ENCODE peak calls at places on chromosomes 1 and 21, in six cellular contexts. D, O, N, S, C and J are unnamed samples. For H3K4me1, the result is how much of the 10 kb centered on the place peaks cover.

GRCh38 chr1:53316742-53317650 is 10.9 kb downstream of the LRP8 start:
- DNase-seq in S (no peak), O (no peak), N (no peak), C (no peak), D (no peak), J (no peak)

GRCh38 chr1:64363616-64364015 is 106.3 kb upstream of the CACHD1 start:
- DNase-seq in S (no peak), O (no peak), D (no peak), C (no peak), N (no peak), J (no peak)

GRCh38 chr1:158035976-158036583 is 42.6 kb downstream of the KIRREL1 start:
- DNase-seq in S (peak), C (peak), N (peak), D (no peak), O (peak), J (no peak)

GRCh38 chr1:160419150-160419837 is 18.9 kb downstream of the VANGL2 start:
- DNase-seq in C (no peak), D (no peak), S (no peak), O (no peak), N (no peak), J (no peak)

GRCh38 chr1:66777846-66778245 is 23.2 kb downstream of the INSL5 start:
- DNase-seq in S (no peak), O (no peak), N (no peak), D (no peak), C (no peak), J (no peak)

GRCh38 chr1:197481101-197481500 is 213.0 kb downstream of the CRB1 start:
- DNase-seq in S (no peak), C (no peak), N (no peak), O (no peak), D (no peak), J (no peak)

GRCh38 chr1:234882898-234883297 is 245.7 kb downstream of the TOMM20 start:
- DNase-seq in C (no peak), S (no peak), O (peak), D (no peak), N (no peak), J (no peak)

GRCh38 chr1:51520700-51521248 is 1.7 kb upstream of the EPS15 start:
- DNase-seq in D (no peak), O (no peak), C (no peak), N (no peak), S (no peak), J (no peak)

GRCh38 chr1:37068897-37069296 is 34.6 kb upstream of the GRIK3 start:
- DNase-seq in D (no peak), S (no peak), C (no peak), N (no peak), O (no peak), J (no peak)

GRCh38 chr21:15850645-15851044 is 120.9 kb downstream of the USP25 start:
- DNase-seq in D (no peak), S (peak), C (no peak), N (no peak), O (no peak), J (no peak)

GRCh38 chr1:209590405-209590804 is 6.9 kb downstream of the CAMK1G start:
- DNase-seq in D (no peak), O (no peak), S (peak), C (peak), N (no peak), J (no peak)

DNA sequence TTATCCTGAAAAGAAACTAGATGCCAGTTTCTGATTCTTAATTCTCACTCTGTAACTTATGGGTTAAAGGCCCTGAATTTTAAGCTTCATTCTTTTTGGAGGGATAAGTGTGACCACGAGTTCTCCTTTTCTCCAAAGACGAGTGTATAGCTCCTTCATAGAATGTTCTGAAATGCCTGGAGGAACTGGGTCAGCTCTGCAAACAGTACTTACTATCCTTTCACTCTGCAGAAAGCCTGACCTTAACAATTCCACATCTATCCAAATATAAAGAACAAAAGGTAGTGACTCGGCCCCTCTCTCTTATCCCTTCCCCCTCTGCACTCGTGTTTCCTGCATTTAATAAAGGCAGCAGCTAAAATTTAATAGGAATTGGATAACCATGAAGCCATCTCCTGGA is 150.5 kb downstream of the LYPLAL1 start:
- DNase-seq in C (no peak), D (no peak), S (no peak), N (no peak), O (no peak), J (no peak)
- TF ChIP-seq POLR2A in C (no peak), D (no peak), S (no peak), N (no peak), O (no peak), J (no peak)

GRCh38 chr1:3052501-3052900 is 16.5 kb upstream of the PRDM16 start:
- DNase-seq in C (no peak), N (no peak), O (no peak), S (no peak), D (no peak), J (no peak)

GRCh38 chr1:3053366-3053980 is 15.5 kb upstream of the PRDM16 start:
- DNase-seq in O (no peak), C (no peak), S (no peak), N (no peak), D (no peak), J (no peak)

GRCh38 chr1:3054474-3054873 is 14.5 kb upstream of the PRDM16 start:
- DNase-seq in S (no peak), O (no peak), N (no peak), C (no peak), D (no peak), J (no peak)

GRCh38 chr1:3055051-3055450 is 14.0 kb upstream of the PRDM16 start:
- DNase-seq in O (no peak), C (no peak), N (no peak), D (no peak), S (no peak), J (no peak)

GRCh38 chr1:3053986-3054385 is 15.0 kb upstream of the PRDM16 start:
- DNase-seq in C (no peak), O (no peak), S (no peak), N (no peak), D (no peak), J (no peak)
- H3K4me3 ChIP-seq in C (no peak), O (no peak), S (no peak), N (no peak), D (no peak), J (no peak)

DNA sequence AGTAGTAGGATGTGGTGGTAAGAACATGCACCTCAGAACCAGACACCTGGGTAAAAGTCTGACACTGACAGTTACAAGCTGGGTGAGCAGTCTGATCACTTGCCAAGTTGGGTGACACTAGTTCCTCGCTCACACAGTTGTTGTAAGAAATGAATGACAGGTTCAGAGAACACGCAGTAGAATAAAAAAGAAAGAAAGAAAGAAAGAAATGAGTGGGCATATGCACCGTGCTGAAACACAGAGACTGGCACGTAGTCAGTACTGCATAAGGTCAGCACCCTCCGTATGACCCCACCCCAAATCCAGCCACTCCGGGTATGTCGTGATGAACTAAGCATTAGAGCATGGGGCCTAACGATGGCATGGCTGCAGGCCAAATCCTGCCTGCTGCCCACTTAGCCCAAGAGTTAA is 90.6 kb downstream of the GLUL start:
- DNase-seq in D (no peak), O (no peak), C (no peak), N (no peak), S (no peak), J (no peak)
- H3K4me1 ChIP-seq in D (under half), O (under half), C (under half), N (half or more), S (half or more), J (under half)

GRCh38 chr1:226409392-226409791 is 1.5 kb upstream of the PARP1 start:
- DNase-seq in N (no peak), C (no peak), S (no peak), D (no peak), O (no peak), J (no peak)

GRCh38 chr1:226406401-226406881 is 1.5 kb downstream of the PARP1 start:
- DNase-seq in D (no peak), S (peak), N (no peak), O (no peak), C (no peak), J (no peak)

GRCh38 chr1:226408285-226409184 is 642 bp upstream of the PARP1 start:
- DNase-seq in C (no peak), O (peak), N (no peak), S (no peak), D (no peak), J (no peak)

GRCh38 chr1:226407199-226407496 is 745 bp downstream of the PARP1 start:
- DNase-seq in D (no peak), C (no peak), N (no peak), O (no peak), S (no peak), J (no peak)

DNA sequence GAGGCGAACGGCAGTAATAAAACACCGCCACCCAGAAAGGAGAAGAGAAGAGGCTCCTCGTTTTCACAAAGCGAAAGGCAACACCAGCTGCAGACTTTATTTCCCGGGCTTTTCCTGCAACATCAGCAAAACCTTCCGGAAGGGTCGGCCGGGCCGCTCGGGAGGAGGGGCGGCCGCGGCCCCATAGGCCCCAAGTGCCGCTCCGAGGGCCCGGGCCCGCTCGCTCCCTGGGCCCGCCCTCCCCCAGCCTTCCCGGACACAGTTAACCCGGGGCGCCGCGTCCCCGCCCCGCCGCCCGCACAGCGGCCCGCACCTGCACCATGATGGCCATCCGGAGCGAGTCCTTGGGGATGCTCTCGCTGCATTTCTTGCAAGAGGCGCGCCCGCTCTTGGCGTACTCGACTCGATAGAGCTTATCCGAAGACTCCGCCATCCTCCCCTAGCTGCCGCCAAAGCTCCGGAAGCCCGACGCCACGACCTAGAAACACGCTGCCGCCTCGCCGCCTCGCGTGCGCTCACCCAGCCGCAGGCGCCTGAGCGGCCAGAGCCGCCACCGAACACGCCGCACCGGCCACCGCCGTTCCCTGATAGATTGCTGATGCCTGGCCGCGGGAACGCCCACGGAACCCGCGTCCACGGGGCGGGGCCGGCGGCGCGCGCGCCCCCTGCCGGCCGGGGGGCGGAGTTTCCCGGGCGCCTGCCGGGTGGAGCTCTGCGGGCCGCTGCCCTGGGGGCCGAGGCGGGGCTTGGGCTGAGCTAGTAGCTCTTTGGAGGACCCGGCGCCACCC is at the start of gene PARP1:
- DNase-seq in C (peak), N (peak), O (peak), S (peak), D (peak), J (no peak)
- TF ChIP-seq POLR2A in C (peak), N (peak), O (peak), S (peak), D (peak), J (peak)

DNA sequence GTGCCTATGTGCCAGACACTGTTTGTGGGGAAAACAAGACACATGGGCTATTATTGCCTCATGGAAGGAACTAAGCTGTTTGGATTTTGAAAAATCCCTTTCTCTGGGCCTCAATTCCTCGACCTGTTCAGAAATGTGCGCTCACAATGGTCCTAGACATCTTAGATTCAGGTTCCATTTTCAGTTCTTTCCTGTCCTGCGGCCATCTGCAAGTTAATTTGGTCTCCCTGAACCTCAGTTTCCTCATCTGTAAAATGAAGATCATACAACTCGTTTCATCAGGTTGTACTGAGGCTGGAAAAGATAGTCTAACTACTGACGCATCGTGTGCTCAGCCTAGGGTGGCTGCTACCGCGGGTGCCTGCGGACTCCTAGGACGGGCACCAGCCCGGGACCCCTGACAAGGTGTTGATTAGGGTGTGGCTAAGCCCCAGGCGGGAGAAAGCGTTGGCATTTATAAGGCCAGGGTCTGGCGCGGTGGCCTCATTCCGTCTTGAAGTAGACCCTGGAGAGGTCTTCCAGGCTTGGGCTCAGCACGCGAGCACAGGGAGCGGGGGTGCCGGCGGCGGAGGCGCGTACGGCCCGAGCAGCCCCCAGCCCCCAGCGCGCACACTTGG is 493 bp upstream of the ELOA start:
- DNase-seq in C (no peak), S (no peak), N (no peak), D (no peak), O (no peak), J (no peak)
- H3K4me3 ChIP-seq in C (peak), S (peak), N (peak), D (peak), O (peak), J (peak)

GRCh38 chr1:184408580-184408979 is 21.8 kb downstream of the C1orf21 start:
- DNase-seq in N (no peak), D (no peak), O (no peak), S (no peak), C (no peak), J (no peak)

GRCh38 chr1:184407816-184408510 is 21.1 kb downstream of the C1orf21 start:
- DNase-seq in D (no peak), C (no peak), O (no peak), N (no peak), S (no peak), J (no peak)

GRCh38 chr1:184405743-184406142 is 18.9 kb downstream of the C1orf21 start:
- DNase-seq in D (no peak), C (no peak), O (no peak), S (no peak), N (no peak), J (no peak)

GRCh38 chr1:184406454-184406853 is 19.6 kb downstream of the C1orf21 start:
- DNase-seq in S (no peak), D (no peak), C (no peak), N (no peak), O (no peak), J (no peak)

GRCh38 chr1:184409011-184409410 is 22.2 kb downstream of the C1orf21 start:
- DNase-seq in S (no peak), N (no peak), C (no peak), D (no peak), O (no peak), J (no peak)
- H3K4me1 ChIP-seq in S (under half), N (half or more), C (under half), D (under half), O (under half), J (half or more)

GRCh38 chr1:231234506-231234905 is 6.5 kb upstream of the GNPAT start:
- DNase-seq in O (no peak), N (no peak), S (no peak), C (no peak), D (no peak), J (no peak)

GRCh38 chr1:231236938-231237337 is 4.1 kb upstream of the GNPAT start:
- DNase-seq in N (no peak), S (no peak), D (no peak), C (no peak), O (no peak), J (no peak)

GRCh38 chr1:231238298-231238697 is 2.7 kb upstream of the GNPAT start:
- DNase-seq in C (no peak), N (no peak), D (no peak), S (peak), O (no peak), J (no peak)

GRCh38 chr1:231235526-231235925 is 5.5 kb upstream of the GNPAT start:
- DNase-seq in O (no peak), D (no peak), C (no peak), N (no peak), S (no peak), J (no peak)

DNA sequence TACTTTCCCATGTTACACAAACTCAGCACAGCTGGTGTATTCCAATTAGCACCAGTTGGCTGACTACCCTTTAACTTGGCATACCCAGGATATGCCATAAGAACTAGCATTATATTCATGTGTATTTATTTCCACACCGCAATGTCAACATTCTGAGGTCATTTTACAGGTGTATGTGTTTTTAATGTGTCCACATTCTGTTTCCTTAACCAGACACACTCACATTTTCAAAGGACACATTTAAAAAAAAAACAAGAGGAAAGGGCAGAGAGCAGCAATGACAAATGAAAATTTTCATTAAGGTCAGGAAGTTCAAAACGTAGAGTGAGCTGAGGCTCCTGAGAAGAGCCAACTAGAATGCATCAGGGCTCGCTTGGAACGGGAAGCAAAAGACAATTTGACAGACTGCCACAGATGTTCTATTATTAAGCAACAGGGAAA is 4.9 kb upstream of the GNPAT start:
- DNase-seq in O (no peak), S (peak), N (no peak), D (no peak), C (no peak), J (no peak)
- TF ChIP-seq POLR2A in O (no peak), S (no peak), N (no peak), D (no peak), C (no peak), J (no peak)

GRCh38 chr21:42653492-42654061 is at the start of gene PDE9A:
- DNase-seq in S (no peak), O (peak), C (peak), N (no peak), D (no peak), J (no peak)
- H3K4me3 ChIP-seq in S (peak), O (peak), C (peak), N (peak), D (peak), J (peak)

GRCh38 chr1:230189276-230190183 is 122.5 kb downstream of the GALNT2 start:
- DNase-seq in S (no peak), N (no peak), O (no peak), C (no peak), D (no peak), J (no peak)
- H3K4me1 ChIP-seq in S (under half), N (under half), O (under half), C (under half), D (under half), J (under half)